ENCODE peak calls at places on chromosomes 6 and 20, in nine cellular contexts. M, O, G, V, Y, B, F, K and A are unnamed samples.

GRCh38 chr20:47289989-47290388 is 66.5 kb downstream of the ZMYND8 start:
- DNase-seq in Y (no peak), M (no peak), B (peak), K (no peak), V (no peak), F (no peak), O (no peak), G (no peak), A (no peak)

GRCh38 chr6:160238786-160239751 is 19.6 kb downstream of the SLC22A2 start:
- DNase-seq in M (no peak), V (no peak), B (no peak), F (no peak), K (peak), O (no peak), Y (no peak), G (no peak), A (no peak)

GRCh38 chr6:1724616-1725015 is 114.9 kb downstream of the FOXC1 start:
- DNase-seq in M (peak), F (peak), V (no peak), G (peak), B (no peak), Y (peak), O (no peak), K (peak), A (peak)

GRCh38 chr20:51508780-51509179 is 33.7 kb downstream of the NFATC2 start:
- DNase-seq in K (no peak), Y (no peak), M (no peak), B (no peak), F (no peak), O (no peak), G (no peak), V (no peak), A (no peak)

GRCh38 chr20:9344080-9344920 is 170.1 kb upstream of the LAMP5 start:
- DNase-seq in O (no peak), K (no peak), M (peak), B (peak), V (no peak), F (no peak), Y (no peak), G (no peak), A (no peak)

GRCh38 chr6:135686784-135687301 is 164.7 kb upstream of the PDE7B start:
- DNase-seq in Y (no peak), G (no peak), V (no peak), M (no peak), B (peak), F (no peak), O (no peak), K (no peak), A (no peak)

GRCh38 chr6:44198684-44199083 is 18.0 kb upstream of the MYMX start:
- DNase-seq in O (no peak), K (no peak), Y (no peak), M (no peak), G (no peak), F (no peak), B (no peak), V (no peak), A (no peak)

GRCh38 chr20:50450961-50451752 is 59.0 kb upstream of the PTPN1 start:
- DNase-seq in M (no peak), V (no peak), K (peak), G (peak), B (peak), F (no peak), O (peak), Y (no peak), A (peak)

GRCh38 chr20:47274449-47275108 is 81.9 kb downstream of the ZMYND8 start:
- DNase-seq in G (no peak), V (no peak), O (peak), M (no peak), K (no peak), F (no peak), Y (peak), B (peak), A (no peak)

GRCh38 chr6:152959333-152959732 is 23.5 kb downstream of the FBXO5 start:
- DNase-seq in Y (no peak), B (no peak), M (no peak), K (no peak), O (no peak), G (no peak), V (no peak), F (no peak), A (no peak)

GRCh38 chr6:29137724-29138123 is 29.9 kb downstream of the OR2J3 start:
- DNase-seq in O (no peak), V (no peak), B (no peak), G (no peak), Y (no peak), K (no peak), M (no peak), F (no peak), A (no peak)

GRCh38 chr20:2348336-2348735 is 32.4 kb upstream of the TGM6 start:
- DNase-seq in Y (no peak), B (no peak), O (no peak), V (no peak), F (no peak), G (no peak), M (no peak), K (no peak), A (no peak)

GRCh38 chr6:44542401-44543116 is 155.1 kb downstream of the CDC5L start:
- DNase-seq in O (no peak), K (no peak), Y (no peak), B (no peak), G (no peak), V (no peak), F (no peak), M (no peak), A (no peak)

GRCh38 chr6:147954938-147955337 is 387.7 kb upstream of the SASH1 start:
- DNase-seq in O (no peak), F (no peak), V (no peak), B (no peak), K (no peak), G (no peak), Y (no peak), M (no peak), A (no peak)

GRCh38 chr20:1500496-1500895 is 9.3 kb upstream of the SIRPB2 start:
- DNase-seq in O (no peak), V (no peak), G (no peak), Y (no peak), F (no peak), B (no peak), K (no peak), M (no peak), A (no peak)

GRCh38 chr20:9916776-9917175 is 77.9 kb upstream of the PAK5 start:
- DNase-seq in K (no peak), O (no peak), M (no peak), F (no peak), Y (no peak), G (no peak), B (no peak), V (no peak), A (no peak)

DNA sequence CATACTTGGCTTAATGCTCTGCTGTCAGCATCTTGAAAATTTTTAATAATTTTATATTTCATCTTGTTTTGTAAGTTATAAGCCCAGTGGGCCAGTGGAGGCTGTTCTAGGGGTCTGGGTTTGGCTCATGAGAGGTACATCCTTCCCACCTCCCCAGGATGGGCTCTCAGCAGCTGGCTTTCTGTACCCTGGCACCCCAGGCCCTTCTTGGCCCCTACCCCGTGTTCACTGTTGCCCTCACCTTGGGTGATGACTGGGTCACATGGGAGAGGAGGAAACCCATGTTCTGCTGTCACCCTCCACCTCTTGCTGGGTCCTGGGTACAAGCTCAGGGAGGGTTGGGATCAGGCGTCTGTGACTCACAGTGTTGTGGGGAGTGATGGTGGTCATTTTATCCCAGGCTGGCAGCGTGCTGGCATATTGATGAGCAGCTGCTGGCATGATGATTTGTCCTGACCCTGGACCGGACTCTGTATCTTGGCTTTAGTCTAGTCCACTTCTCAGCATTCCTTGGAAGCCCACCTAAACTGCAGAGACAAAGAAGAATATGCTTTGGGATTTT is 34.6 kb downstream of the SLC16A10 start:
- DNase-seq in B (no peak), F (no peak), O (no peak), M (no peak), Y (no peak), G (no peak), K (no peak), V (no peak), A (no peak)
- TF ChIP-seq POLR2A in B (no peak), F (no peak), O (no peak), M (no peak), Y (no peak), G (no peak), K (no peak), V (no peak), A (no peak)

GRCh38 chr20:63956664-63957003 is 418 bp upstream of the UCKL1 start:
- DNase-seq in M (no peak), K (no peak), F (no peak), Y (no peak), V (no peak), B (no peak), O (no peak), G (no peak), A (no peak)

GRCh38 chr20:63957004-63957689 is 931 bp upstream of the UCKL1 start:
- DNase-seq in O (no peak), Y (peak), B (peak), G (peak), M (peak), F (peak), K (peak), V (no peak), A (peak)

GRCh38 chr20:63955846-63956663 is at the start of gene UCKL1:
- DNase-seq in B (peak), V (peak), K (peak), F (peak), O (peak), Y (peak), G (peak), M (peak), A (peak)

GRCh38 chr20:63953764-63954429 is 2.3 kb downstream of the UCKL1 start:
- DNase-seq in V (no peak), K (no peak), M (no peak), Y (no peak), F (no peak), G (no peak), O (no peak), B (no peak), A (peak)

DNA sequence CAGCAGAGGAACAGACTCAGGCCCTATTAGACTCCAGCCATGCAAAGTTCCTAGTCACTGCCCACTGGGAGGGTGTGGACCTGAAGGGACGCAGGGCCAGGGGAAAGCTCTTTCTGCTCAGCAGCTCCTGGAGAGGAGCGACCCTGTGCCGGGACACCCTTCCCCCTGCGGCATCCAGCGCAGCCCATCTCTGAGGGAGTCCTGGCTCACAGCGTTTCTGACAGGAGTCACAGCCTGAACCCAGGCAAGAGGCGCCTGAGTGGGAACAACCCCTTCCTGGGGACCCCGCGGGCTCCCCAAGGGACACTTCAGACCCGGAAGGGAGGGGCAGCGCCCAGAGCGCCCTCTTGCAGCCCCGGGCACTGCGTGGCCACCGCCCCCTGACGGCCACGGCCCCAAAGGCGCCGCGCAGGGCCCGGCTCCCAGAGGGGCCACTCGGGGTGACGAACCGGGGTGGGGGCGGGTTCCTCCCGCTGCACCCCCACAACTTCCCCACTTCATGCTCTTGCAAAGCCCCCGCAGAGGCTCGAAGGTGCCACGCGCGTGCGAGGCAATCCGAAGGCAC is 853 bp downstream of the UCKL1 start:
- DNase-seq in K (peak), F (no peak), G (no peak), M (peak), Y (no peak), B (no peak), O (no peak), V (no peak), A (no peak)
- TF ChIP-seq CTCF in K (peak), F (no peak), G (no peak), M (peak), Y (no peak), B (peak), O (peak), V (peak), A (peak)

GRCh38 chr6:30770164-30770563 is 25.8 kb upstream of the IER3 start:
- DNase-seq in M (no peak), G (no peak), B (peak), V (no peak), F (no peak), O (no peak), K (no peak), Y (no peak), A (no peak)
- H3K27ac ChIP-seq in M (no peak), G (peak), B (peak), V (peak), F (peak), O (no peak), K (peak), Y (peak), A (no peak)

GRCh38 chr20:62768234-62768814 is 27.9 kb upstream of the MRGBP start:
- DNase-seq in F (no peak), G (no peak), Y (no peak), O (no peak), V (no peak), K (no peak), M (no peak), B (no peak), A (peak)

GRCh38 chr20:62769346-62770071 is 26.8 kb upstream of the MRGBP start:
- DNase-seq in Y (no peak), K (no peak), M (no peak), V (no peak), G (no peak), O (no peak), F (peak), B (no peak), A (peak)

GRCh38 chr20:62770111-62770910 is 26.0 kb upstream of the MRGBP start:
- DNase-seq in O (no peak), K (no peak), F (no peak), G (no peak), M (no peak), B (no peak), Y (no peak), V (no peak), A (peak)

GRCh38 chr20:62770916-62771315 is 25.4 kb upstream of the MRGBP start:
- DNase-seq in V (no peak), F (no peak), Y (no peak), K (no peak), M (no peak), O (no peak), B (no peak), G (no peak), A (peak)

GRCh38 chr20:62768815-62769287 is 27.4 kb upstream of the MRGBP start:
- DNase-seq in V (no peak), M (no peak), K (peak), F (peak), O (no peak), B (peak), G (peak), Y (no peak), A (peak)
- TF ChIP-seq POLR2A in V (no peak), M (no peak), K (no peak), F (no peak), O (no peak), B (no peak), G (no peak), Y (no peak), A (no peak)

GRCh38 chr6:35048631-35049083 is 92.5 kb downstream of the TCP11 start:
- DNase-seq in G (no peak), M (peak), Y (no peak), O (no peak), V (no peak), K (peak), B (peak), F (no peak), A (no peak)
- TF ChIP-seq CTCF in G (no peak), M (no peak), Y (no peak), O (no peak), V (peak), K (peak), B (peak), F (no peak), A (peak)

DNA sequence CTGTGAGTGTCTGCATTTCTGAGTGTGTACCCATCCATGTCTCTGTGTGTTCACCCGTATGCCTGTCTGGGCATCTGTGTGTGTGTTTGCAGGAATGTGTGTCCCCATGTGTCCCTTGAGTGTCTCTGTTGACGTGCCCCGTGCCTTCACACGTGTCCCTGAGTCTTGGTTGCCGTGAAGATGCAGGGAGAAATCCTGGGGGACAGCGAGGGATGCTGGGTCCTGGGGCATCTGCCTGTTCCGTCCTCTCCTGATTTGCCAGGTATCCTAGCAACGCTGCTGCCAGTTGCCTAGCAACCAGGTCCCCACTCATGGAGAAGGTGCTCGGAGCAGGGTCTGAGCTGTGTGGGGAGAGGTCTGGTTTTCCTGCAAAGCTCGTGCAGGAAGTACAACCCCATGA is 6.0 kb upstream of the LKAAEAR1 start:
- DNase-seq in F (no peak), K (no peak), Y (no peak), B (no peak), M (no peak), V (no peak), G (no peak), O (no peak), A (no peak)
- H3K27ac ChIP-seq in F (no peak), K (no peak), Y (no peak), B (no peak), M (no peak), V (no peak), G (no peak), O (no peak), A (no peak)

GRCh38 chr6:150560004-150560883 is 39.4 kb upstream of the PLEKHG1 start:
- DNase-seq in M (no peak), B (no peak), G (no peak), V (no peak), K (no peak), Y (no peak), O (no peak), F (no peak), A (no peak)
- TF ChIP-seq POLR2A in M (no peak), B (no peak), G (no peak), V (no peak), K (no peak), Y (no peak), O (no peak), F (no peak), A (no peak)